ENCODE peak calls at places on chromosome 10, in four cellular contexts. J is IMR-90, S is HFF-Myc, H is psoas muscle. T is an unnamed sample.

GRCh38 chr10:91201213-91201996 is 19.1 kb upstream of the PCGF5 start:
- DNase-seq in J (no peak), S (no peak), H (no peak), T (no peak)

GRCh38 chr10:116723428-116724281 is 18.7 kb downstream of the HSPA12A start:
- DNase-seq in J (no peak), S (no peak), H (no peak), T (no peak)

GRCh38 chr10:46033602-46034011 is 3.2 kb upstream of the NCOA4 start:
- DNase-seq in J (peak), S (no peak), H (no peak), T (peak)

GRCh38 chr10:101046332-101047238 is 15.2 kb upstream of the KAZALD1 start:
- DNase-seq in J (peak), S (no peak), H (no peak), T (no peak)

GRCh38 chr10:13684252-13684791 is 97.6 kb downstream of the PRPF18 start:
- DNase-seq in J (peak), S (no peak), H (peak), T (no peak)

GRCh38 chr10:28393956-28394568 is 91.2 kb upstream of the MPP7 start:
- DNase-seq in J (peak), S (peak), H (peak), T (peak)

GRCh38 chr10:11403116-11403515 is 208.3 kb downstream of the USP6NL start:
- DNase-seq in J (no peak), S (no peak), H (no peak), T (no peak)

GRCh38 chr10:32239770-32240169 is 107.2 kb downstream of the EPC1 start:
- DNase-seq in J (peak), S (no peak), H (no peak), T (peak)

GRCh38 chr10:35640474-35640873 is 1.6 kb downstream of the FZD8 start:
- DNase-seq in J (peak), S (no peak), H (peak), T (peak)

GRCh38 chr10:99667108-99667751 is 7.9 kb downstream of the ENTPD7 start:
- DNase-seq in J (peak), S (no peak), H (no peak), T (peak)

GRCh38 chr10:47367646-47368045 is 16.4 kb downstream of the ZNF488 start:
- DNase-seq in J (no peak), S (no peak), H (peak), T (no peak)

GRCh38 chr10:75014516-75015230 is 96.8 kb upstream of the SAMD8 start:
- DNase-seq in J (no peak), S (no peak), H (no peak), T (no peak)

GRCh38 chr10:17655009-17655408 is 11.1 kb downstream of the STAM start:
- DNase-seq in J (no peak), S (no peak), H (no peak), T (no peak)

GRCh38 chr10:60532691-60533468 is 143.2 kb upstream of the ANK3 start:
- DNase-seq in J (no peak), S (no peak), H (no peak), T (no peak)

GRCh38 chr10:6385683-6386082 is 183.0 kb downstream of the PFKFB3 start:
- DNase-seq in J (peak), S (no peak), H (no peak), T (no peak)

GRCh38 chr10:33556581-33556980 is 222.1 kb upstream of the NRP1 start:
- DNase-seq in J (no peak), S (no peak), H (no peak), T (no peak)

GRCh38 chr10:15197276-15197675 is 28.8 kb upstream of the NMT2 start:
- DNase-seq in J (peak), S (no peak), H (no peak), T (no peak)

GRCh38 chr10:28282341-28282740 is 20.5 kb downstream of the MPP7 start:
- DNase-seq in J (no peak), S (no peak), H (no peak), T (no peak)

GRCh38 chr10:79446451-79447020 is 1.1 kb upstream of the ZCCHC24 start:
- DNase-seq in J (no peak), S (no peak), H (peak), T (no peak)

GRCh38 chr10:19775286-19775685 is 40.9 kb upstream of the PLXDC2 start:
- DNase-seq in J (no peak), S (no peak), H (no peak), T (no peak)

GRCh38 chr10:23194471-23194965 is 2.4 kb downstream of the PTF1A start:
- DNase-seq in J (no peak), S (no peak), H (no peak), T (no peak)
- H3K4me3 ChIP-seq in J (no peak), S (no peak), H (peak), T (no peak)

GRCh38 chr10:119608316-119609155 is 11.8 kb upstream of the TIAL1 start:
- DNase-seq in J (peak), S (no peak), H (peak), T (no peak)
- TF ChIP-seq CTCF in J (peak), S (peak), H (peak), T (peak)

DNA sequence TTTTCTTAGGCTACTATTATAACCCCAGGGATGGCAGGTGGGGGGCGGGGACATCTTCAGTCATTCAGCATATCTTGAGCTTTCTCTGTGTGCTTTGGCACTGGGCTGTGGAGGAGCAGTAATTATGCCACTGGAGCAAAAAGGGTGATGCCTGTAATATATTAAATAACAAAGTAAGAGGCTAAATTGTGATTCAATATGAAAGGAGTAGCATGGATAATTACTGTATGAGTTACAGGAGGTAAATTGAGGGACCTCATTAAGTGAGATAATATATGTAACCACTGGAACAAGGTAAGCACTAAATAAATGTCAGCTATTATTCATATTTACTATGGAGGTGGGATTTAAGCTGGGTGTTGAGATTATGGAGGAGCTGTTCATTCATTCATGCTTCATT is 3.3 kb upstream of the STN1 start:
- DNase-seq in J (no peak), S (no peak), H (no peak), T (no peak)
- H3K4me3 ChIP-seq in J (no peak), S (no peak), H (no peak), T (no peak)

GRCh38 chr10:62690703-62691102 is 113.8 kb upstream of the ADO start:
- DNase-seq in J (no peak), S (no peak), H (no peak), T (no peak)
- TF ChIP-seq CTCF in J (no peak), S (no peak), H (no peak), T (no peak)

DNA sequence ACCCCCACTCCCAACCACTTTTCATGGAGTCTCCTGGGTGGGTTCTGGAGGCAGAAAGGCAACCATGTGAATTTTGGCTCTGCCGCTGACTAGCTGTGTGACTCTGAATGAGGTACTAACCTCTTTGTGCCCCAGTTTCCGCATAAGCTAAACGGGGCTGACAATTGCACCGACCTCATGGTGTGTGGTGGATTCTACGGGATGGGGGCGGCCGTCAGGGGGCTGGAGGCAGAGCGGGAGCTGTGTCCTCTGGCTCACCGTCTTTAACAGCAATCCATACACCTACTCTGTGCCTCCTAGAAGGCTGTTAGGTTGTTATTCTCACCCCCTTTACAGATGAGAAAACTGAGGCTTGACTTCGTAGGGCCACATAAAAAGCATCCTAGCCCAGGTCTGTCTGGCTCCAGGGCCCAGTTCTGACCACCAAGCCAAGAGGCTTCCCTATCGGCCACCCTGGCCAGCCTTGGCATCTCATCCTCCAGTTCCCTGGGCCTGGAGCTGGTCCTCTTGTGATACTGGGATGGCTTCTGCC is 4.3 kb upstream of the SLC29A3 start:
- DNase-seq in J (no peak), S (no peak), H (no peak), T (no peak)
- H3K4me3 ChIP-seq in J (no peak), S (no peak), H (no peak), T (no peak)

GRCh38 chr10:30384051-30384674 is 35.1 kb upstream of the MTPAP start:
- DNase-seq in J (no peak), S (no peak), H (no peak), T (no peak)

GRCh38 chr10:30387646-30388243 is 38.7 kb upstream of the MTPAP start:
- DNase-seq in J (no peak), S (no peak), H (no peak), T (peak)

GRCh38 chr10:30386801-30387588 is 37.9 kb upstream of the MTPAP start:
- DNase-seq in J (no peak), S (no peak), H (no peak), T (no peak)

GRCh38 chr10:30383366-30383765 is 34.3 kb upstream of the MTPAP start:
- DNase-seq in J (peak), S (no peak), H (no peak), T (peak)

DNA sequence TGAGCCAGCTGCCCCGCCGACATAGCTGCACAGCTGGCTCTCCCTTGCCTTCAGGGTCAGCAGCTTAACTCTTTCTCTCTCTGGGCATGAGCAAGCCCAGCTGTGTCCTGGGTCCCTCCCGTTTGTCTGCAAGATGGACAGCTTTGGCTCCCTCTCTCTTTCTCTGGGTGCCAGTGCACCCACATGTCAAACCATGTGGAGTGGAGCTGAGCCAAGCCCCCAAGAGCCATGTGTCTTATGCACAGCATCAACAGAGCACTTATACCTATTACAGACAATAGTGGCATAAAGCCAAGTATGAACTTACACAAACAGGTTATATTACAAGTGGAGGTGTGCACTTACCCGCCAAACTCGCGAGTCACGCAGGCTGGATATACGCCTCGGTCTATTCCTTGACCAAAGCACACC is 35.7 kb upstream of the MTPAP start:
- DNase-seq in J (peak), S (no peak), H (no peak), T (no peak)
- TF ChIP-seq CTCF in J (peak), S (peak), H (peak), T (peak)

DNA sequence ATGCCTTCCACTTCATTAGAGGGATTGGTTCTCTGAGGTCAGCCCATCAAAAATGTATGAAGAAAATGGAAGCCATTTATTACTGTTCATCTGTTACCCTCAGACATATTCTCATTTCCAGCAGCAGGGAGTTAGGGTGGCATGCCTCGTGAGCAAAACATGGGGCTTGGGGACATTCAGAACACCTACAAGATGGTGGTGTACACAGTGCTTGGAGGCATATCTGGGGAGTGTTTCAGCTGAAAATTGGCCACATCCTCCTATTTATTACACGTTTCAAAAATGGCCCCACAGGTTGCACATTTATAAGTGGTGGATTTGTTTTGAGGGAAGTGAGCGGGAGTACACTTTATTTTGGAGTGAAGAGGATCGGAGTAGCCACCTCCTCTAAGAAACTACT is 93.4 kb downstream of the SPAG6 start:
- DNase-seq in J (no peak), S (no peak), H (no peak), T (no peak)
- H3K4me3 ChIP-seq in J (no peak), S (no peak), H (peak), T (peak)

DNA sequence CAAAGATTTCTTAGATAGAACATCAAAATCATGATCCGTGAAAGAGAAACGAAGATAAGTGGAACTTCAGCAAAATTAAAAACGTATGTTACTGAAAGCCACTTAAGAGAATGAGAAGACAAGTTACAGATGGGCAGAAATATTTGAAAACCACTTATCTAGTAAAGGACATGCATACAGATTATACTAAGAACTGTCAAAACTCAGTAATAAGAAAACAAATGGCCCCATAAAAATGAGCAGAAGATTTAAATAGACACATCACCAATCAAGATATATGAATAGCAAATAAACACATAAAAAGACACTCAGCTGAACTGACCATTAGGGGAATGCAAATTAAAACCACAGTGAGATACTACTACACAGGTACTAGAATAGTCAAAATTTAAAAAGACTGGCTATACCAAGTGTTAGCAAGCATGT is 343.7 kb downstream of the PTEN start:
- DNase-seq in J (no peak), S (peak), H (no peak), T (no peak)
- TF ChIP-seq CTCF in J (no peak), S (no peak), H (no peak), T (no peak)

GRCh38 chr10:420154-421121 is 269.0 kb downstream of the DIP2C start:
- DNase-seq in J (no peak), S (no peak), H (no peak), T (no peak)

GRCh38 chr10:412109-412508 is 276.9 kb downstream of the ZMYND11 start:
- DNase-seq in J (no peak), S (no peak), H (no peak), T (no peak)

GRCh38 chr10:418894-419293 is 270.6 kb downstream of the DIP2C start:
- DNase-seq in J (no peak), S (no peak), H (no peak), T (no peak)

GRCh38 chr10:413662-414071 is 275.8 kb downstream of the DIP2C start:
- DNase-seq in J (no peak), S (no peak), H (no peak), T (no peak)

GRCh38 chr10:416091-416515 is 273.4 kb downstream of the DIP2C start:
- DNase-seq in J (no peak), S (no peak), H (no peak), T (no peak)
- H3K4me3 ChIP-seq in J (no peak), S (no peak), H (no peak), T (no peak)

DNA sequence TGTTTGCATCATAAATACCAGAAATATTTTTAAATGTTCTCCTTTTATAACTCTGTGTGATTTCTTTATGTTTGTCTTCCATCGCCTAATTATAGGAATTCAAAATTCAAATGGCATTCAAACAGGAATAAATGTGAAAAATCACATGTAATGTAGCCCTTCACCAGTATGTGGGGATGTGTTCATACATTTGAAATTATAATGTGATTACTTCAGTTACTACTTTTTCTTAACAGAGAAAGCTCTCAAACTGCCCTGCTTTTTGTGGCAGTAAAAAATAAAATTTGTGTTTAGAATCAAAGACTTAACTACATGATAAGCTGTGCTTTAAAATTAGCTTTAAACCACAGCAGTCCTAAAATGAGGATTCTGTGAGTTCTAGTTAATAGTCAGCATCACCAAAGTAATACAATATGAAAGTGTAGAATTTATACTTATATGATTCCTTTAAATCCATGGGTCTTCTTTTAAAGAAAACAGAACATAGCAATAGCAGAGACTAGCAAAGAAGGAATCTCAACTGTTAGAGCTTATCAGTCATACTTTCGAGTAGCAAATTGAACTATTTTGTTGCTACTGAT is 7.8 kb upstream of the HERC4 start:
- DNase-seq in J (peak), S (no peak), H (no peak), T (peak)
- TF ChIP-seq CTCF in J (peak), S (peak), H (peak), T (peak)